ENCODE peak calls at places on chromosomes 4 and X, in eight cellular contexts. One of them, this sample, is unnamed.

GRCh38 chr4:79248610-79249009 is 77.3 kb downstream of the NAA11 start:
- DNase-seq in right lobe of liver: no peak
- DNase-seq in neuronal stem cell: no peak
- DNase-seq in CD8-positive, alpha-beta T cell: no peak
- DNase-seq in small intestine: no peak
- DNase-seq in fibroblast of lung: no peak
- DNase-seq in spleen: no peak
- DNase-seq in lung: no peak
- DNase-seq in this sample: no peak

GRCh38 chrX:19774905-19775304 is 112.5 kb downstream of the SH3KBP1 start:
- DNase-seq in small intestine: no peak
- DNase-seq in lung: no peak
- DNase-seq in right lobe of liver: no peak
- DNase-seq in fibroblast of lung: no peak
- DNase-seq in CD8-positive, alpha-beta T cell: no peak
- DNase-seq in neuronal stem cell: no peak
- DNase-seq in spleen: no peak
- DNase-seq in this sample: no peak

GRCh38 chr4:47829438-47829837 is 8.4 kb downstream of the CORIN start:
- DNase-seq in spleen: no peak
- DNase-seq in fibroblast of lung: no peak
- DNase-seq in right lobe of liver: no peak
- DNase-seq in lung: no peak
- DNase-seq in small intestine: no peak
- DNase-seq in neuronal stem cell: no peak
- DNase-seq in CD8-positive, alpha-beta T cell: no peak
- DNase-seq in this sample: no peak

GRCh38 chr4:33837043-33837442 is 2407.3 kb downstream of the ARAP2 start:
- DNase-seq in lung: no peak
- DNase-seq in fibroblast of lung: peak; percentile 91
- DNase-seq in spleen: no peak
- DNase-seq in CD8-positive, alpha-beta T cell: no peak
- DNase-seq in small intestine: no peak
- DNase-seq in right lobe of liver: no peak
- DNase-seq in neuronal stem cell: no peak
- DNase-seq in this sample: no peak

GRCh38 chr4:114659386-114660008 is 60.9 kb downstream of the UGT8 start:
- DNase-seq in CD8-positive, alpha-beta T cell: no peak
- DNase-seq in right lobe of liver: no peak
- DNase-seq in spleen: peak; percentile 66
- DNase-seq in fibroblast of lung: peak; percentile 64
- DNase-seq in small intestine: peak; percentile 75
- DNase-seq in neuronal stem cell: peak; percentile 53
- DNase-seq in lung: peak; percentile 42
- DNase-seq in this sample: no peak

GRCh38 chr4:133095591-133095990 is 53.5 kb upstream of the PCDH10 start:
- DNase-seq in fibroblast of lung: peak; percentile 78
- DNase-seq in lung: no peak
- DNase-seq in spleen: no peak
- DNase-seq in neuronal stem cell: no peak
- DNase-seq in small intestine: no peak
- DNase-seq in right lobe of liver: no peak
- DNase-seq in CD8-positive, alpha-beta T cell: no peak
- DNase-seq in this sample: no peak

GRCh38 chr4:8920969-8921368 is 49.3 kb upstream of the HMX1 start:
- DNase-seq in right lobe of liver: no peak
- DNase-seq in neuronal stem cell: no peak
- DNase-seq in small intestine: no peak
- DNase-seq in spleen: peak; percentile 66
- DNase-seq in CD8-positive, alpha-beta T cell: no peak
- DNase-seq in fibroblast of lung: no peak
- DNase-seq in lung: peak; percentile 23
- DNase-seq in this sample: peak; percentile 7

GRCh38 chr4:73870260-73870659 is 1.1 kb downstream of the CXCL1 start:
- DNase-seq in right lobe of liver: no peak
- DNase-seq in spleen: no peak
- DNase-seq in neuronal stem cell: no peak
- DNase-seq in small intestine: no peak
- DNase-seq in CD8-positive, alpha-beta T cell: no peak
- DNase-seq in lung: peak; percentile 68
- DNase-seq in fibroblast of lung: no peak
- DNase-seq in this sample: no peak

GRCh38 chrX:25427873-25428555 is 412.2 kb upstream of the ARX start:
- DNase-seq in lung: no peak
- DNase-seq in neuronal stem cell: no peak
- DNase-seq in fibroblast of lung: no peak
- DNase-seq in CD8-positive, alpha-beta T cell: no peak
- DNase-seq in small intestine: no peak
- DNase-seq in spleen: no peak
- DNase-seq in right lobe of liver: no peak
- DNase-seq in this sample: no peak

GRCh38 chr4:6222761-6223292 is 22.5 kb upstream of the JAKMIP1 start:
- DNase-seq in right lobe of liver: no peak
- DNase-seq in fibroblast of lung: peak; percentile 1
- DNase-seq in spleen: no peak
- DNase-seq in small intestine: no peak
- DNase-seq in CD8-positive, alpha-beta T cell: no peak
- DNase-seq in neuronal stem cell: peak; percentile 33
- DNase-seq in lung: no peak
- DNase-seq in this sample: no peak

GRCh38 chr4:113276448-113277158 is 227.2 kb downstream of the ANK2 start:
- DNase-seq in small intestine: no peak
- DNase-seq in right lobe of liver: no peak
- DNase-seq in lung: no peak
- DNase-seq in spleen: no peak
- DNase-seq in fibroblast of lung: no peak
- DNase-seq in CD8-positive, alpha-beta T cell: no peak
- DNase-seq in neuronal stem cell: no peak
- DNase-seq in this sample: no peak

GRCh38 chrX:129772796-129773431 is 6.8 kb upstream of the SASH3 start:
- DNase-seq in fibroblast of lung: no peak
- DNase-seq in small intestine: peak; percentile 86
- DNase-seq in right lobe of liver: peak; percentile 78
- DNase-seq in spleen: peak; percentile 96
- DNase-seq in CD8-positive, alpha-beta T cell: no peak
- DNase-seq in neuronal stem cell: no peak
- DNase-seq in lung: peak; percentile 70
- DNase-seq in this sample: peak; percentile 56

GRCh38 chr4:108113229-108113628 is 55.5 kb downstream of the LEF1 start:
- DNase-seq in right lobe of liver: no peak
- DNase-seq in lung: no peak
- DNase-seq in small intestine: no peak
- DNase-seq in neuronal stem cell: no peak
- DNase-seq in fibroblast of lung: no peak
- DNase-seq in spleen: no peak
- DNase-seq in CD8-positive, alpha-beta T cell: peak; percentile 28
- DNase-seq in this sample: no peak

GRCh38 chrX:119208401-119209057 is 27.6 kb upstream of the PGRMC1 start:
- DNase-seq in lung: no peak
- DNase-seq in fibroblast of lung: no peak
- DNase-seq in spleen: no peak
- DNase-seq in small intestine: no peak
- DNase-seq in right lobe of liver: no peak
- DNase-seq in CD8-positive, alpha-beta T cell: no peak
- DNase-seq in neuronal stem cell: no peak
- DNase-seq in this sample: no peak

GRCh38 chr4:1371831-1372165 is 24.8 kb downstream of the UVSSA start:
- DNase-seq in small intestine: no peak
- DNase-seq in neuronal stem cell: no peak
- DNase-seq in CD8-positive, alpha-beta T cell: no peak
- DNase-seq in fibroblast of lung: no peak
- DNase-seq in lung: no peak
- DNase-seq in right lobe of liver: no peak
- DNase-seq in spleen: no peak
- DNase-seq in this sample: no peak

GRCh38 chrX:78658851-78659744 is at the start of gene RTL3:
- DNase-seq in fibroblast of lung: peak; percentile 93
- DNase-seq in small intestine: peak; percentile 0
- DNase-seq in spleen: no peak
- DNase-seq in lung: no peak
- DNase-seq in CD8-positive, alpha-beta T cell: no peak
- DNase-seq in right lobe of liver: no peak
- DNase-seq in neuronal stem cell: no peak
- DNase-seq in this sample: no peak

GRCh38 chrX:37860731-37861130 is 13.4 kb upstream of the DYNLT3 start:
- DNase-seq in lung: no peak
- DNase-seq in small intestine: no peak
- DNase-seq in neuronal stem cell: no peak
- DNase-seq in fibroblast of lung: peak; percentile 49
- DNase-seq in spleen: no peak
- DNase-seq in CD8-positive, alpha-beta T cell: no peak
- DNase-seq in right lobe of liver: no peak
- DNase-seq in this sample: no peak

GRCh38 chrX:3143043-3143799 is 102.0 kb downstream of the ARSF start:
- DNase-seq in lung: no peak
- DNase-seq in small intestine: no peak
- DNase-seq in right lobe of liver: no peak
- DNase-seq in CD8-positive, alpha-beta T cell: no peak
- DNase-seq in fibroblast of lung: no peak
- DNase-seq in spleen: no peak
- DNase-seq in neuronal stem cell: no peak
- DNase-seq in this sample: no peak

GRCh38 chrX:48498374-48498809 is 10.4 kb upstream of the PORCN start:
- DNase-seq in lung: no peak
- DNase-seq in small intestine: no peak
- DNase-seq in fibroblast of lung: peak; percentile 90
- DNase-seq in spleen: peak; percentile 13
- DNase-seq in right lobe of liver: no peak
- DNase-seq in CD8-positive, alpha-beta T cell: no peak
- DNase-seq in neuronal stem cell: no peak
- DNase-seq in this sample: no peak

GRCh38 chrX:54067741-54068140 is 23.5 kb upstream of the PHF8 start:
- DNase-seq in neuronal stem cell: no peak
- DNase-seq in right lobe of liver: no peak
- DNase-seq in CD8-positive, alpha-beta T cell: no peak
- DNase-seq in lung: no peak
- DNase-seq in small intestine: no peak
- DNase-seq in fibroblast of lung: no peak
- DNase-seq in spleen: no peak
- DNase-seq in this sample: no peak

DNA sequence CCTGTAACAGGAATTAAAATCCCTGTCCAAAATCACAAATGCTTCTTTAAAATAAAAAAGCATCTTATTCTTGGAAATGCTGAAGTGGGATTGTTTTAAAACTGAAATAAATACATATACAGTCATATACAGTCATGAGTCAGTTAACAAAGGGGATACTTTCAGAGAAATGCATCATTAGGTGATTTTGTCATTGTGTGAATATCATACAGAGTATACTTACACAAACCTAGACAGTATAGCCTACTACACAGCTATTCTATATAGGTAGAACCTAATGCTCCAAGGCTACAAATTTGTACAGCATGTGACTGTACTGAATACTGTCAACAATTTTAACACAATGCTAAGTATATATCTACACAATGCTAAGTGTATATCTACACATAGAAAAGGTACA is 104.3 kb downstream of the BRWD3 start:
- DNase-seq in small intestine: no peak
- DNase-seq in lung: no peak
- DNase-seq in CD8-positive, alpha-beta T cell: no peak
- DNase-seq in right lobe of liver: no peak
- DNase-seq in spleen: no peak
- DNase-seq in fibroblast of lung: no peak
- DNase-seq in neuronal stem cell: no peak
- DNase-seq in this sample: no peak
- H3K4me1 ChIP-seq in small intestine: no peaks in the 10 kb centered on the region
- H3K4me1 ChIP-seq in lung: no peaks in the 10 kb centered on the region
- H3K4me1 ChIP-seq in CD8-positive, alpha-beta T cell: no peaks in the 10 kb centered on the region
- H3K4me1 ChIP-seq in right lobe of liver: no peaks in the 10 kb centered on the region
- H3K4me1 ChIP-seq in spleen: no peaks in the 10 kb centered on the region
- H3K4me1 ChIP-seq in fibroblast of lung: no peaks in the 10 kb centered on the region
- H3K4me1 ChIP-seq in neuronal stem cell: no peaks in the 10 kb centered on the region
- H3K4me1 ChIP-seq in this sample: no peaks in the 10 kb centered on the region

DNA sequence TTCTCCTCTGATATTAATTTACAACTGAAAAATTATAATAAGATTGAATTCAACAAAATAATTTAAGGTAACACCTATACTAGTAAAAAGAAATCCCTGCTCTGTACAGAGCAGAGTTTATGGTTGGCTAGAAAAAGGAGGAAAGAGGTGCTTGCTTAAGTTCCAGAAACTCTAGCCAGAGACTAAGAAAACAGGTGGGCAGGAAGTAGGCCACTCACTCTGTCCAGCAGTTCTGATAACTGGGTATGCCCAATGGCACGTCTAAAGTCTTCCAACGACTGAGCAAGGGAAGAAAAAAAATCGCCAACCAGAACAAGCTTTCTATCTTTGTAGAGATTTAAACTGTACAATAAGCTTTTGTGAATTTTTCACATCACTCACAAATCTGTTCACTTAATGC is 42.1 kb downstream of the TMEM165 start:
- DNase-seq in CD8-positive, alpha-beta T cell: no peak
- DNase-seq in lung: no peak
- DNase-seq in fibroblast of lung: no peak
- DNase-seq in right lobe of liver: no peak
- DNase-seq in neuronal stem cell: no peak
- DNase-seq in spleen: no peak
- DNase-seq in small intestine: no peak
- DNase-seq in this sample: no peak
- H3K4me1 ChIP-seq in CD8-positive, alpha-beta T cell: no peaks in the 10 kb centered on the region
- H3K4me1 ChIP-seq in lung: no peaks in the 10 kb centered on the region
- H3K4me1 ChIP-seq in fibroblast of lung: no peaks in the 10 kb centered on the region
- H3K4me1 ChIP-seq in right lobe of liver: peaks cover 5% of the 10 kb centered on the region
- H3K4me1 ChIP-seq in neuronal stem cell: no peaks in the 10 kb centered on the region
- H3K4me1 ChIP-seq in spleen: peaks cover 6% of the 10 kb centered on the region
- H3K4me1 ChIP-seq in small intestine: peaks cover 2% of the 10 kb centered on the region
- H3K4me1 ChIP-seq in this sample: no peaks in the 10 kb centered on the region

DNA sequence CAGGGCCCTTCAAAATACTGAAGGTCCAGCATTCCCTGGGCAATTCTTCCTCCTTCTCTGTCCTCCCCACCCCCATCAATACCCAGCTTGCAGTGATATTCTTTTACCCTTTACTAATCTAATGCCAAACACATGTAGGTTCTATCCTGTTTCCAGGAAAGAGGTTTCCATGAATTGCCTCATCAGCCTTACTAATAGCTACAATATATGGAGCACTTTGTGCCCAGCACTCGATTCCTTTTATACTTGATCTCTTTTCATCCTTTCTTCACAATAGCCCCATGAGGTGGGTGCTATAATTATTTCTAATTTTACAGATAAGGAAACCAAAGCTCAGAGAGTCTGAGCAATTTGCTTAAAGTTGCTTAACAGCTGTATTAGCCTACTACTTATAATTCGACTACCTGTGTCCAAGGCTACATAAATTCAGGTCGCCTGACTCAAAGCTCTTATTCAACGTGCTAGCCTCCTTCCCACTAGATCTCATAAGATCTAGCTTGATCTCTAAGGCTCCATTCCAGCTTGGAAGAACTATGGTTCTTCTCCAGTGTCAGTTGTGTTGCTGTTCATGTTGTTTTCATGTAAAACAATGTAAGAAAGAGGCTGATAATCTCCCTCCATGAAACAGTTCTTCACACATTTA is 229.6 kb upstream of the PGRMC2 start:
- DNase-seq in small intestine: no peak
- DNase-seq in fibroblast of lung: peak; percentile 49
- DNase-seq in neuronal stem cell: no peak
- DNase-seq in lung: no peak
- DNase-seq in right lobe of liver: no peak
- DNase-seq in spleen: no peak
- DNase-seq in CD8-positive, alpha-beta T cell: no peak
- DNase-seq in this sample: no peak
- H3K4me1 ChIP-seq in small intestine: peaks cover 2% of the 10 kb centered on the region
- H3K4me1 ChIP-seq in fibroblast of lung: peaks cover 33% of the 10 kb centered on the region
- H3K4me1 ChIP-seq in neuronal stem cell: peaks cover 33% of the 10 kb centered on the region
- H3K4me1 ChIP-seq in lung: peaks cover 6% of the 10 kb centered on the region
- H3K4me1 ChIP-seq in right lobe of liver: peaks cover 14% of the 10 kb centered on the region
- H3K4me1 ChIP-seq in spleen: peaks cover 5% of the 10 kb centered on the region
- H3K4me1 ChIP-seq in CD8-positive, alpha-beta T cell: no peaks in the 10 kb centered on the region
- H3K4me1 ChIP-seq in this sample: peaks cover 11% of the 10 kb centered on the region

GRCh38 chr4:183392377-183392776 is 52.1 kb upstream of the CDKN2AIP start:
- DNase-seq in fibroblast of lung: no peak
- DNase-seq in CD8-positive, alpha-beta T cell: no peak
- DNase-seq in small intestine: no peak
- DNase-seq in spleen: no peak
- DNase-seq in lung: no peak
- DNase-seq in right lobe of liver: no peak
- DNase-seq in neuronal stem cell: no peak
- DNase-seq in this sample: no peak
- H3K4me1 ChIP-seq in fibroblast of lung: no peaks in the 10 kb centered on the region
- H3K4me1 ChIP-seq in CD8-positive, alpha-beta T cell: peaks cover 8% of the 10 kb centered on the region
- H3K4me1 ChIP-seq in small intestine: no peaks in the 10 kb centered on the region
- H3K4me1 ChIP-seq in spleen: peaks cover 10% of the 10 kb centered on the region
- H3K4me1 ChIP-seq in lung: no peaks in the 10 kb centered on the region
- H3K4me1 ChIP-seq in right lobe of liver: no peaks in the 10 kb centered on the region
- H3K4me1 ChIP-seq in neuronal stem cell: no peaks in the 10 kb centered on the region
- H3K4me1 ChIP-seq in this sample: no peaks in the 10 kb centered on the region